ENCODE peak calls at places on chromosomes 7 and 10, in nine cellular contexts. G is activated T-helper 1 cell treated with anti-CD3 and anti-CD28 coated beads, Interleukin-2, amount 50 U/mL, for 16 hours; H is HuH-7.5; V is NAMALWA; R is KBM-7; M is WTC11; B is HCT116; J is HT-29; P is mesothelial cell of epicardium. Z is an unnamed sample.

GRCh38 chr10:110547139-110547761 is 20.2 kb upstream of the SMC3 start:
- DNase-seq in H (no peak), R (peak), J (peak), B (peak), G (no peak), M (no peak), V (peak), P (no peak), Z (no peak)

GRCh38 chr10:84352251-84352842 is 24.0 kb downstream of the CCSER2 start:
- DNase-seq in P (no peak), J (peak), H (peak), G (peak), M (peak), V (peak), R (peak), B (peak), Z (peak)

GRCh38 chr10:4514445-4515108 is 311.4 kb upstream of the AKR1E2 start:
- DNase-seq in B (no peak), P (no peak), R (peak), H (no peak), V (peak), G (no peak), M (no peak), J (no peak), Z (no peak)

GRCh38 chr7:80150621-80151273 is 16.1 kb downstream of the GNAI1 start:
- DNase-seq in M (no peak), G (no peak), H (no peak), P (no peak), B (no peak), V (no peak), J (no peak), R (no peak), Z (no peak)

GRCh38 chr10:101258179-101258885 is 29.1 kb upstream of the LBX1 start:
- DNase-seq in J (peak), B (peak), M (no peak), P (no peak), V (peak), G (no peak), H (no peak), R (peak), Z (no peak)

GRCh38 chr10:79069325-79070090 is 742 bp downstream of the ZMIZ1 start:
- DNase-seq in M (peak), B (no peak), P (peak), H (no peak), G (no peak), V (peak), J (peak), R (no peak), Z (peak)

GRCh38 chr7:158616050-158616449 is 28.4 kb upstream of the PTPRN2 start:
- DNase-seq in B (no peak), P (no peak), H (no peak), V (no peak), R (no peak), M (no peak), J (no peak), G (no peak), Z (no peak)

GRCh38 chr10:74145133-74145532 is 5.5 kb downstream of the AP3M1 start:
- DNase-seq in H (no peak), P (no peak), M (no peak), G (no peak), V (no peak), R (no peak), J (no peak), B (no peak), Z (no peak)

GRCh38 chr10:24205846-24206245 is 3.1 kb upstream of the KIAA1217 start:
- DNase-seq in P (no peak), R (no peak), H (no peak), G (no peak), M (no peak), J (no peak), V (no peak), B (no peak), Z (no peak)

GRCh38 chr10:95861401-95861800 is 46.4 kb upstream of the CC2D2B start:
- DNase-seq in G (no peak), B (no peak), R (no peak), H (no peak), M (no peak), P (no peak), V (no peak), J (no peak), Z (no peak)

GRCh38 chr10:132687893-132688579 is 97.9 kb downstream of the NKX6-2 start:
- DNase-seq in V (no peak), H (no peak), J (no peak), P (no peak), M (peak), G (no peak), R (no peak), B (no peak), Z (no peak)

GRCh38 chr10:80468806-80469421 is 14.8 kb downstream of the TSPAN14 start:
- DNase-seq in B (no peak), V (no peak), H (no peak), P (no peak), G (no peak), J (peak), M (no peak), R (no peak), Z (no peak)

GRCh38 chr7:47100815-47101435 is 481.0 kb downstream of the TNS3 start:
- DNase-seq in H (peak), P (no peak), V (peak), R (peak), M (peak), G (no peak), J (peak), B (peak), Z (no peak)

GRCh38 chr7:18689535-18689934 is 194.0 kb downstream of the HDAC9 start:
- DNase-seq in B (no peak), H (no peak), M (no peak), P (no peak), G (no peak), V (no peak), J (no peak), R (no peak), Z (no peak)

GRCh38 chr10:36574212-36574611 is 551.2 kb upstream of the ANKRD30A start:
- DNase-seq in B (no peak), V (no peak), R (no peak), J (no peak), H (no peak), G (no peak), M (no peak), P (no peak), Z (no peak)

GRCh38 chr7:101633516-101633915 is 4.4 kb upstream of the MYL10 start:
- DNase-seq in R (no peak), B (no peak), P (no peak), M (no peak), J (no peak), V (no peak), G (no peak), H (no peak), Z (no peak)

GRCh38 chr7:102287465-102288146 is 938 bp downstream of the SH2B2 start:
- DNase-seq in H (no peak), G (no peak), J (peak), B (no peak), V (peak), M (peak), R (peak), P (peak), Z (peak)

GRCh38 chr7:26100940-26101339 is 51.1 kb upstream of the NFE2L3 start:
- DNase-seq in M (no peak), V (no peak), G (no peak), J (no peak), P (no peak), B (no peak), H (no peak), R (peak), Z (no peak)

GRCh38 chr7:141027043-141027442 is 12.3 kb upstream of the MRPS33 start:
- DNase-seq in P (no peak), G (no peak), J (no peak), V (no peak), R (no peak), H (no peak), B (no peak), M (peak), Z (no peak)

GRCh38 chr7:143512488-143513340 is 35.0 kb downstream of the TAS2R41 start:
- DNase-seq in G (no peak), V (no peak), R (no peak), B (no peak), J (no peak), P (no peak), H (no peak), M (no peak), Z (no peak)

GRCh38 chr10:75651452-75651851 is 220.0 kb downstream of the LRMDA start:
- DNase-seq in J (peak), B (peak), M (peak), G (no peak), H (no peak), V (no peak), R (peak), P (no peak), Z (no peak)

GRCh38 chr10:93039721-93040120 is 20.9 kb upstream of the CYP26C1 start:
- DNase-seq in R (peak), P (no peak), M (no peak), V (peak), G (no peak), J (peak), H (peak), B (peak), Z (no peak)

GRCh38 chr7:41755100-41755499 is 52.2 kb upstream of the INHBA start:
- DNase-seq in G (no peak), H (no peak), P (no peak), J (no peak), V (peak), M (no peak), B (no peak), R (no peak), Z (no peak)

GRCh38 chr7:69399038-69399800 is 199.1 kb upstream of the AUTS2 start:
- DNase-seq in M (no peak), H (no peak), R (no peak), J (no peak), V (no peak), G (no peak), P (no peak), B (no peak), Z (no peak)

GRCh38 chr7:76054129-76055120 is 6.5 kb downstream of the MDH2 start:
- DNase-seq in B (no peak), R (peak), M (peak), P (no peak), H (no peak), V (no peak), J (peak), G (no peak), Z (no peak)

GRCh38 chr7:101162551-101163280 is 2.7 kb downstream of the VGF start:
- DNase-seq in J (peak), P (no peak), M (peak), G (no peak), B (no peak), H (peak), V (no peak), R (peak), Z (no peak)

GRCh38 chr7:154564676-154565075 is 438.2 kb downstream of the PAXIP1 start:
- DNase-seq in V (no peak), J (no peak), H (no peak), P (no peak), B (no peak), M (no peak), G (no peak), R (no peak), Z (no peak)

GRCh38 chr10:75547391-75548298 is 116.2 kb downstream of the LRMDA start:
- DNase-seq in J (no peak), P (no peak), M (no peak), R (peak), G (no peak), H (no peak), V (no peak), B (no peak), Z (no peak)

GRCh38 chr7:20220293-20220755 is 3.1 kb upstream of the MACC1 start:
- DNase-seq in M (no peak), G (no peak), J (no peak), H (no peak), V (no peak), R (no peak), B (no peak), P (no peak), Z (no peak)

GRCh38 chr10:132915411-132915810 is 27.0 kb downstream of the CFAP46 start:
- DNase-seq in M (no peak), R (no peak), G (no peak), H (no peak), V (peak), J (no peak), B (no peak), P (no peak), Z (no peak)

GRCh38 chr10:12501851-12502525 is 152.6 kb downstream of the CAMK1D start:
- DNase-seq in R (no peak), P (no peak), G (no peak), M (no peak), V (no peak), J (no peak), B (no peak), H (no peak), Z (no peak)

GRCh38 chr7:44060091-44060947 is 5.0 kb downstream of the PGAM2 start:
- DNase-seq in B (no peak), G (no peak), J (no peak), R (no peak), H (no peak), P (no peak), M (no peak), V (no peak), Z (no peak)

GRCh38 chr7:144063710-144064109 is 5.9 kb upstream of the OR2A25 start:
- DNase-seq in R (no peak), B (peak), P (no peak), J (no peak), H (no peak), M (peak), V (peak), G (no peak), Z (no peak)

GRCh38 chr10:72348282-72348681 is 6.4 kb downstream of the DNAJB12 start:
- DNase-seq in R (no peak), V (no peak), P (no peak), B (no peak), M (no peak), H (no peak), J (no peak), G (no peak), Z (no peak)

Z was measured in CD8-positive, alpha-beta T cell.